ENCODE peak calls at places on chromosome 18, in eight cellular contexts. H, C, G, L, Y, Z, W and J are unnamed samples.

GRCh38 chr18:23884712-23885375 is 129.7 kb upstream of the TTC39C start:
- DNase-seq in C (no peak), H (no peak), W (no peak), G (no peak), L (no peak), Y (no peak), Z (no peak), J (no peak)

GRCh38 chr18:45755936-45756335 is 32.0 kb downstream of the SLC14A1 start:
- DNase-seq in Y (no peak), C (peak), H (peak), W (no peak), Z (no peak), G (peak), L (no peak), J (no peak)

GRCh38 chr18:66562279-66562678 is 41.6 kb downstream of the CDH19 start:
- DNase-seq in C (no peak), G (no peak), H (no peak), Z (no peak), L (no peak), W (no peak), Y (no peak), J (no peak)

GRCh38 chr18:54284967-54285785 is 15.9 kb downstream of the POLI start:
- DNase-seq in L (no peak), G (no peak), Y (peak), W (peak), Z (peak), H (peak), C (peak), J (no peak)

GRCh38 chr18:61551586-61551985 is 218.4 kb downstream of the CDH20 start:
- DNase-seq in L (peak), W (peak), Z (peak), Y (peak), C (peak), H (peak), G (peak), J (peak)

GRCh38 chr18:24089059-24089458 is 49.8 kb upstream of the CABYR start:
- DNase-seq in Z (no peak), G (no peak), C (peak), L (no peak), W (no peak), H (no peak), Y (no peak), J (no peak)

GRCh38 chr18:2087877-2088673 is 483.2 kb downstream of the METTL4 start:
- DNase-seq in Z (no peak), L (no peak), H (peak), Y (peak), C (no peak), W (no peak), G (no peak), J (no peak)

GRCh38 chr18:23529597-23529996 is 26.3 kb downstream of the RMC1 start:
- DNase-seq in L (peak), H (peak), C (peak), W (no peak), Y (peak), Z (no peak), G (no peak), J (no peak)

GRCh38 chr18:58216071-58216471 is 172.0 kb downstream of the NEDD4L start:
- DNase-seq in C (peak), L (no peak), H (no peak), Y (peak), W (peak), Z (no peak), G (no peak), J (no peak)

GRCh38 chr18:10032331-10032979 is 118.6 kb downstream of the VAPA start:
- DNase-seq in H (no peak), W (no peak), L (no peak), Y (no peak), C (no peak), Z (no peak), G (no peak), J (no peak)

GRCh38 chr18:48944634-48945033 is 6.1 kb downstream of the SMAD7 start:
- DNase-seq in W (no peak), L (no peak), Y (peak), C (peak), G (no peak), Z (no peak), H (peak), J (no peak)

GRCh38 chr18:63928331-63928730 is 20.6 kb downstream of the SERPINB10 start:
- DNase-seq in H (no peak), Z (no peak), W (no peak), Y (no peak), L (no peak), G (no peak), C (no peak), J (no peak)

GRCh38 chr18:48077291-48077690 is 146.8 kb upstream of the SMAD2 start:
- DNase-seq in Y (peak), C (no peak), H (no peak), Z (no peak), G (no peak), L (no peak), W (no peak), J (no peak)

GRCh38 chr18:79940814-79941472 is 10.5 kb downstream of the SLC66A2 start:
- DNase-seq in W (no peak), Z (no peak), H (no peak), L (no peak), C (no peak), G (no peak), Y (no peak), J (no peak)

GRCh38 chr18:68735498-68736343 is 20.8 kb upstream of the TMX3 start:
- DNase-seq in Y (peak), H (peak), G (no peak), Z (peak), W (peak), C (peak), L (peak), J (peak)

GRCh38 chr18:25144835-25145234 is 207.1 kb downstream of the ZNF521 start:
- DNase-seq in W (no peak), L (no peak), Z (no peak), H (peak), C (peak), G (no peak), Y (no peak), J (no peak)

GRCh38 chr18:25830787-25831186 is 259.6 kb downstream of the SS18 start:
- DNase-seq in Z (no peak), G (no peak), L (no peak), H (peak), C (peak), W (no peak), Y (no peak), J (no peak)

GRCh38 chr18:75110846-75111415 is 98.0 kb downstream of the PTGR3 start:
- DNase-seq in L (no peak), H (no peak), C (no peak), W (no peak), G (no peak), Z (no peak), Y (no peak), J (no peak)

GRCh38 chr18:9876867-9877654 is 8.7 kb upstream of the TXNDC2 start:
- DNase-seq in Y (peak), C (peak), H (peak), W (peak), Z (peak), G (no peak), L (no peak), J (no peak)

GRCh38 chr18:62566199-62566598 is 43.4 kb downstream of the ZCCHC2 start:
- DNase-seq in C (peak), L (no peak), Y (no peak), G (no peak), H (peak), W (no peak), Z (peak), J (peak)

GRCh38 chr18:47754311-47755101 is 176.0 kb downstream of the SMAD2 start:
- DNase-seq in C (peak), H (peak), Y (peak), G (peak), Z (peak), W (peak), L (no peak), J (peak)

GRCh38 chr18:22346342-22346967 is 71.3 kb downstream of the CTAGE1 start:
- DNase-seq in L (no peak), C (peak), Z (no peak), G (no peak), Y (peak), W (no peak), H (peak), J (no peak)

GRCh38 chr18:9919564-9920232 is 5.9 kb downstream of the VAPA start:
- DNase-seq in L (no peak), H (no peak), C (no peak), W (peak), G (no peak), Y (no peak), Z (no peak), J (no peak)

GRCh38 chr18:618618-619017 is 21.8 kb downstream of the CLUL1 start:
- DNase-seq in L (no peak), G (no peak), Y (no peak), C (no peak), W (no peak), H (no peak), Z (no peak), J (no peak)

GRCh38 chr18:2882201-2882600 is 35.4 kb downstream of the EMILIN2 start:
- DNase-seq in W (no peak), Y (no peak), H (no peak), Z (no peak), G (no peak), L (no peak), C (no peak), J (no peak)

GRCh38 chr18:32735781-32736180 is 37.0 kb downstream of the KLHL14 start:
- DNase-seq in L (no peak), H (peak), Y (peak), Z (no peak), C (peak), W (no peak), G (no peak), J (no peak)

GRCh38 chr18:48715651-48716354 is 177.0 kb downstream of the CTIF start:
- DNase-seq in L (no peak), Z (no peak), H (peak), Y (no peak), W (peak), G (no peak), C (peak), J (peak)

GRCh38 chr18:26863122-26863879 is 2.2 kb downstream of the AQP4 start:
- DNase-seq in G (peak), L (no peak), C (peak), W (no peak), Z (no peak), H (no peak), Y (peak), J (no peak)

GRCh38 chr18:49160075-49160930 is 209.5 kb upstream of the SMAD7 start:
- DNase-seq in Z (no peak), W (no peak), L (no peak), G (no peak), Y (no peak), C (no peak), H (peak), J (no peak)

GRCh38 chr18:57959278-57959677 is 84.7 kb upstream of the NEDD4L start:
- DNase-seq in L (peak), Y (peak), W (peak), H (peak), G (peak), Z (peak), C (peak), J (peak)

GRCh38 chr18:22021701-22022100 is 147.7 kb upstream of the GATA6 start:
- DNase-seq in Y (no peak), Z (no peak), W (no peak), G (no peak), H (no peak), C (no peak), L (no peak), J (no peak)

GRCh38 chr18:63320690-63321265 is 1.2 kb upstream of the BCL2 start:
- DNase-seq in Y (peak), Z (peak), G (no peak), W (peak), L (no peak), H (peak), C (no peak), J (peak)

GRCh38 chr18:53991805-53992204 is 232.7 kb downstream of the MBD2 start:
- DNase-seq in C (peak), L (no peak), Z (no peak), H (peak), W (no peak), Y (no peak), G (no peak), J (no peak)

GRCh38 chr18:3794537-3795348 is 344.8 kb downstream of the TGIF1 start:
- DNase-seq in Y (peak), H (peak), C (peak), L (no peak), W (peak), Z (no peak), G (no peak), J (peak)

GRCh38 chr18:62637807-62638687 is 77.3 kb upstream of the PHLPP1 start:
- DNase-seq in Y (peak), C (peak), L (peak), G (peak), H (peak), Z (peak), W (peak), J (peak)

GRCh38 chr18:21391074-21391673 is 149.1 kb downstream of the GREB1L start:
- DNase-seq in C (peak), Y (peak), Z (no peak), G (no peak), L (peak), H (peak), W (peak), J (no peak)

GRCh38 chr18:3675446-3675845 is 225.5 kb downstream of the TGIF1 start:
- DNase-seq in G (no peak), Y (peak), L (no peak), Z (no peak), H (no peak), W (no peak), C (peak), J (no peak)

GRCh38 chr18:46676162-46676830 is 19.3 kb upstream of the LOXHD1 start:
- DNase-seq in L (peak), C (peak), G (no peak), W (no peak), Y (no peak), Z (no peak), H (peak), J (no peak)

GRCh38 chr18:73979742-73980141 is 167.9 kb downstream of the FBXO15 start:
- DNase-seq in Y (peak), W (no peak), H (peak), Z (no peak), C (peak), L (no peak), G (no peak), J (no peak)

DNA sequence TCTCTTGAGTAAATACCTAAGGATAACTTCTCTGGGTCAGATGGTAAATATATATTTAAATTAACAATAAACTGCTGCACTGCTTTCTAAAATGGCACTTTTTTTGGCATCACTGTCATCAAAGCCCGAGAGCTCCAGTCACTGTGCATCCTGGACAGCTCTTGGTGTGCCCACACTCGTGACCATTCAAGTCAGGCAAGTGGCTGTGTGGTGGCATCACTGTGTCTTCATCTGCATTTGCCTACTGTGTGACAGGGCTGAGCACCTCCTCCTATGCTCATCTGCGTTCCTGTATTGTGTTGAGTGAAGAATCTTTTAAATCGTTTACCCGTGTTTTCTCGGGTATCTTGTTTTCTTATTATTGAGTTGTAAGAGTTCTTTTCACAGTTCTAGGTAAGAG is 568.1 kb upstream of the SALL3 start:
- DNase-seq in Z (no peak), W (no peak), G (no peak), C (no peak), H (no peak), Y (no peak), L (no peak), J (no peak)
- H3K4me3 ChIP-seq in Z (no peak), W (no peak), G (no peak), C (no peak), H (no peak), Y (no peak), L (no peak), J (no peak)

GRCh38 chr18:13804305-13804704 is 19.6 kb upstream of the MC5R start:
- DNase-seq in W (peak), H (no peak), Y (no peak), C (no peak), Z (no peak), G (no peak), L (no peak), J (no peak)

GRCh38 chr18:13797157-13797611 is 26.8 kb upstream of the MC5R start:
- DNase-seq in W (no peak), Z (no peak), Y (peak), C (no peak), G (no peak), L (no peak), H (peak), J (no peak)

GRCh38 chr18:13801260-13801601 is 22.7 kb upstream of the MC5R start:
- DNase-seq in L (no peak), G (no peak), C (no peak), H (no peak), W (no peak), Z (no peak), Y (no peak), J (no peak)

GRCh38 chr18:13799396-13799795 is 24.6 kb upstream of the MC5R start:
- DNase-seq in G (no peak), W (no peak), Z (no peak), L (no peak), H (no peak), Y (no peak), C (no peak), J (no peak)

DNA sequence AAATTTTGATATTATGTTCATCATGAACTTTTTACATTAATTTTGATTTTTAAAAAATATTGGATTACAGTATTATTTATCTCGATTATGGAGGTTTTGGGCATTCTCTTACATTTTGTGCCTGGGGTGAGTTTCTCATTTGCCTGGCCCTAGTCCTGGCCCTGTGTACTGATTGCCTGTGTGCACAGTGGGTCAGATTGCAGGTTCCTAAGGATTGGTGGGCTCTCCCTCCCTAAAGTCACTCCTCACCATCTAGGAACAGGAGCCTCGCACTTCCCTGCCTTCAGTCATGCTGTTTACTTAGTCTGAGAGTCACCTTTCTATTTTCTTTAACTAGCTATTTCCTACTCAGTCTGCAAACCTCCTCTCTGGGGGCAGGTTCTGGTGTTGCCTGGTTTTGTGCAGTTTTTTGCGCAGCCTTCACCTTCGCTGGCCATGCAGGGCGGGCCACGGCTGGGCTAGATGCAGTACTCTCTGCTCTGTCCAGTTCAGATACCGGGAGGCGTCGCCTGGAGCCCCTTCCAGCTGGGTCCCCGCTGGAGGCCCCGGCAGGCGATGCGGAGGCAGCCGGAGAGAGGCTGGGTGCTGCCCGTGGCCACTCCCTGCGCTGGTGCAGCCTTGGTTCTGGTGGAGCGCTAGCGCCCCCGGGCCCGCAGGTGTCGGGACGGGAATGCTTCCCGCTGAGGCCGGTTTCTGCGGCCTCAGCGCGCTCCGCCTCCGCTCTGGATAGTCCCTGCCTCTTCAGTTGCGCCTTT is 23.3 kb upstream of the MC5R start:
- DNase-seq in L (no peak), Z (peak), W (peak), G (peak), C (peak), Y (peak), H (peak), J (no peak)
- H3K4me3 ChIP-seq in L (peak), Z (no peak), W (no peak), G (no peak), C (peak), Y (peak), H (peak), J (no peak)

GRCh38 chr18:59718108-59719057 is 21.2 kb upstream of the CCBE1 start:
- DNase-seq in H (peak), W (no peak), G (peak), Y (peak), C (peak), L (no peak), Z (no peak), J (no peak)
- H3K4me3 ChIP-seq in H (no peak), W (no peak), G (no peak), Y (no peak), C (peak), L (no peak), Z (no peak), J (no peak)

GRCh38 chr18:55983433-55983832 is 395.4 kb upstream of the TCF4 start:
- DNase-seq in W (no peak), G (no peak), H (no peak), Y (no peak), C (peak), L (no peak), Z (no peak), J (no peak)
- H3K4me3 ChIP-seq in W (no peak), G (no peak), H (no peak), Y (no peak), C (no peak), L (no peak), Z (no peak), J (no peak)

GRCh38 chr18:8329186-8329771 is 280.0 kb upstream of the RAB12 start:
- DNase-seq in H (peak), L (no peak), Y (peak), G (no peak), C (peak), W (no peak), Z (no peak), J (no peak)
- H3K4me3 ChIP-seq in H (no peak), L (no peak), Y (no peak), G (no peak), C (no peak), W (no peak), Z (no peak), J (no peak)

GRCh38 chr18:76489081-76489480 is 6.0 kb downstream of the ZNF516 start:
- DNase-seq in Y (peak), H (no peak), L (no peak), Z (no peak), G (no peak), C (no peak), W (no peak), J (no peak)

GRCh38 chr18:76488190-76488589 is 6.9 kb downstream of the ZNF516 start:
- DNase-seq in Y (no peak), W (no peak), Z (no peak), G (no peak), H (peak), L (no peak), C (peak), J (no peak)

GRCh38 chr18:76491436-76491800 is 3.6 kb downstream of the ZNF516 start:
- DNase-seq in L (no peak), C (peak), G (peak), H (peak), W (peak), Y (no peak), Z (peak), J (peak)

GRCh38 chr18:76490701-76491171 is 4.3 kb downstream of the ZNF516 start:
- DNase-seq in H (no peak), C (peak), Z (peak), G (peak), Y (peak), L (no peak), W (peak), J (no peak)

GRCh38 chr18:76490040-76490439 is 5.0 kb downstream of the ZNF516 start:
- DNase-seq in L (no peak), G (no peak), Z (no peak), Y (no peak), H (no peak), C (no peak), W (no peak), J (no peak)
- H3K4me3 ChIP-seq in L (peak), G (peak), Z (no peak), Y (no peak), H (peak), C (peak), W (peak), J (peak)